ENCODE peak calls at places on chromosomes 16 and 17, in nine cellular contexts. V is body of pancreas, J is transverse colon, X is prostate gland, B is tibial nerve, H is heart left ventricle, U is stomach, Q is uterus, R is ovary. K is an unnamed sample.

GRCh38 chr17:55527520-55528118 is 16.4 kb upstream of the SMIM36 start:
- DNase-seq in V (no peak), J (no peak), X (peak), B (no peak), H (no peak), U (no peak), Q (peak), R (peak), K (no peak)

GRCh38 chr16:85912271-85912974 is 13.5 kb downstream of the IRF8 start:
- DNase-seq in V (peak), J (peak), X (no peak), B (peak), H (no peak), U (no peak), Q (peak), R (peak), K (peak)

GRCh38 chr17:80923211-80924110 is 68.2 kb upstream of the CHMP6 start:
- DNase-seq in V (no peak), J (no peak), X (no peak), B (no peak), H (peak), U (no peak), Q (no peak), R (no peak), K (no peak)

GRCh38 chr16:57446530-57447141 is 549 bp downstream of the CIAPIN1 start:
- DNase-seq in V (peak), J (peak), X (no peak), B (no peak), H (peak), U (peak), Q (peak), R (no peak), K (peak)

GRCh38 chr17:78272181-78272913 is 40.9 kb downstream of the TMEM235 start:
- DNase-seq in V (peak), J (peak), X (peak), B (no peak), H (peak), U (peak), Q (no peak), R (peak), K (peak)

GRCh38 chr17:45313419-45313771 is 3.4 kb downstream of the MAP3K14 start:
- DNase-seq in V (no peak), J (no peak), X (no peak), B (no peak), H (no peak), U (no peak), Q (no peak), R (no peak), K (no peak)

GRCh38 chr16:56203052-56203451 is 11.8 kb downstream of the GNAO1 start:
- DNase-seq in V (no peak), J (peak), X (no peak), B (no peak), H (no peak), U (no peak), Q (no peak), R (no peak), K (no peak)

GRCh38 chr16:29808219-29808900 is 2.0 kb downstream of the MAZ start:
- DNase-seq in V (no peak), J (no peak), X (no peak), B (no peak), H (no peak), U (no peak), Q (peak), R (peak), K (no peak)

GRCh38 chr17:20172378-20172775 is 163.2 kb downstream of the SPECC1 start:
- DNase-seq in V (no peak), J (no peak), X (no peak), B (no peak), H (no peak), U (no peak), Q (no peak), R (no peak), K (no peak)

GRCh38 chr16:76265434-76266045 is 11.7 kb upstream of the CNTNAP4 start:
- DNase-seq in V (peak), J (peak), X (no peak), B (no peak), H (no peak), U (no peak), Q (no peak), R (no peak), K (peak)

GRCh38 chr16:17204248-17205043 is 266.3 kb downstream of the XYLT1 start:
- DNase-seq in V (no peak), J (no peak), X (no peak), B (no peak), H (no peak), U (no peak), Q (no peak), R (no peak), K (no peak)

GRCh38 chr16:85465328-85466307 is 147.5 kb upstream of the GSE1 start:
- DNase-seq in V (peak), J (no peak), X (no peak), B (no peak), H (peak), U (no peak), Q (peak), R (peak), K (no peak)

GRCh38 chr17:77375917-77376651 is 235.3 kb downstream of the SEC14L1 start:
- DNase-seq in V (no peak), J (peak), X (no peak), B (no peak), H (no peak), U (peak), Q (peak), R (peak), K (peak)

GRCh38 chr17:29444589-29444988 is 54.4 kb downstream of the TAOK1 start:
- DNase-seq in V (no peak), J (no peak), X (no peak), B (no peak), H (no peak), U (no peak), Q (no peak), R (no peak), K (no peak)

GRCh38 chr17:10105513-10106001 is 92.8 kb downstream of the GAS7 start:
- DNase-seq in V (peak), J (no peak), X (no peak), B (no peak), H (peak), U (no peak), Q (peak), R (no peak), K (no peak)

GRCh38 chr17:50682938-50683337 is 24.8 kb downstream of the ANKRD40 start:
- DNase-seq in V (peak), J (no peak), X (no peak), B (no peak), H (no peak), U (no peak), Q (no peak), R (no peak), K (no peak)

GRCh38 chr17:7548585-7549400 is at the start of gene TNFSF12:
- DNase-seq in V (peak), J (peak), X (peak), B (peak), H (peak), U (peak), Q (peak), R (peak), K (peak)

GRCh38 chr16:89561195-89562026 is 929 bp downstream of the RPL13 start:
- DNase-seq in V (no peak), J (no peak), X (no peak), B (no peak), H (no peak), U (no peak), Q (no peak), R (no peak), K (no peak)

GRCh38 chr16:86956437-86956836 is 360.8 kb downstream of the C16orf95 start:
- DNase-seq in V (no peak), J (no peak), X (no peak), B (no peak), H (no peak), U (no peak), Q (no peak), R (no peak), K (no peak)

GRCh38 chr16:11256657-11257130 is 690 bp upstream of the SOCS1 start:
- DNase-seq in V (peak), J (peak), X (peak), B (peak), H (peak), U (peak), Q (no peak), R (no peak), K (peak)

GRCh38 chr16:89072216-89073130 is 21.2 kb upstream of the ACSF3 start:
- DNase-seq in V (no peak), J (no peak), X (no peak), B (no peak), H (peak), U (no peak), Q (no peak), R (no peak), K (no peak)

GRCh38 chr17:74987909-74988711 is 678 bp downstream of the CDR2L start:
- DNase-seq in V (peak), J (peak), X (peak), B (peak), H (peak), U (peak), Q (peak), R (peak), K (peak)

GRCh38 chr17:79834575-79835469 is 4.4 kb downstream of the CBX4 start:
- DNase-seq in V (no peak), J (no peak), X (no peak), B (no peak), H (no peak), U (no peak), Q (no peak), R (peak), K (no peak)

GRCh38 chr16:85718682-85719081 is 29.9 kb upstream of the GINS2 start:
- DNase-seq in V (no peak), J (peak), X (no peak), B (no peak), H (no peak), U (peak), Q (no peak), R (no peak), K (no peak)

GRCh38 chr16:13680021-13680672 is 239.8 kb upstream of the ERCC4 start:
- DNase-seq in V (no peak), J (no peak), X (no peak), B (no peak), H (no peak), U (no peak), Q (no peak), R (no peak), K (no peak)

GRCh38 chr17:27577124-27577761 is 53.7 kb upstream of the LGALS9 start:
- DNase-seq in V (peak), J (no peak), X (no peak), B (no peak), H (no peak), U (no peak), Q (no peak), R (no peak), K (no peak)

GRCh38 chr16:87657621-87658192 is 55.4 kb downstream of the JPH3 start:
- DNase-seq in V (no peak), J (no peak), X (no peak), B (no peak), H (no peak), U (no peak), Q (no peak), R (no peak), K (no peak)

GRCh38 chr17:69997332-69997731 is 77.7 kb upstream of the KCNJ16 start:
- DNase-seq in V (no peak), J (no peak), X (no peak), B (no peak), H (no peak), U (no peak), Q (no peak), R (no peak), K (no peak)

GRCh38 chr17:43576563-43577229 is 30.6 kb upstream of the ETV4 start:
- DNase-seq in V (peak), J (peak), X (peak), B (peak), H (peak), U (peak), Q (peak), R (peak), K (peak)

GRCh38 chr17:44599298-44600175 is 42.3 kb downstream of the FZD2 start:
- DNase-seq in V (peak), J (peak), X (no peak), B (peak), H (no peak), U (peak), Q (peak), R (peak), K (no peak)

GRCh38 chr17:56593073-56593740 is at the start of gene NOG:
- DNase-seq in V (peak), J (no peak), X (peak), B (no peak), H (peak), U (no peak), Q (no peak), R (peak), K (no peak)

GRCh38 chr17:58172369-58173071 is 5.7 kb downstream of the OR4D2 start:
- DNase-seq in V (no peak), J (no peak), X (no peak), B (no peak), H (no peak), U (no peak), Q (no peak), R (no peak), K (no peak)

GRCh38 chr17:67260051-67260987 is 15.3 kb upstream of the HELZ start:
- DNase-seq in V (peak), J (peak), X (peak), B (no peak), H (no peak), U (no peak), Q (peak), R (no peak), K (peak)

DNA sequence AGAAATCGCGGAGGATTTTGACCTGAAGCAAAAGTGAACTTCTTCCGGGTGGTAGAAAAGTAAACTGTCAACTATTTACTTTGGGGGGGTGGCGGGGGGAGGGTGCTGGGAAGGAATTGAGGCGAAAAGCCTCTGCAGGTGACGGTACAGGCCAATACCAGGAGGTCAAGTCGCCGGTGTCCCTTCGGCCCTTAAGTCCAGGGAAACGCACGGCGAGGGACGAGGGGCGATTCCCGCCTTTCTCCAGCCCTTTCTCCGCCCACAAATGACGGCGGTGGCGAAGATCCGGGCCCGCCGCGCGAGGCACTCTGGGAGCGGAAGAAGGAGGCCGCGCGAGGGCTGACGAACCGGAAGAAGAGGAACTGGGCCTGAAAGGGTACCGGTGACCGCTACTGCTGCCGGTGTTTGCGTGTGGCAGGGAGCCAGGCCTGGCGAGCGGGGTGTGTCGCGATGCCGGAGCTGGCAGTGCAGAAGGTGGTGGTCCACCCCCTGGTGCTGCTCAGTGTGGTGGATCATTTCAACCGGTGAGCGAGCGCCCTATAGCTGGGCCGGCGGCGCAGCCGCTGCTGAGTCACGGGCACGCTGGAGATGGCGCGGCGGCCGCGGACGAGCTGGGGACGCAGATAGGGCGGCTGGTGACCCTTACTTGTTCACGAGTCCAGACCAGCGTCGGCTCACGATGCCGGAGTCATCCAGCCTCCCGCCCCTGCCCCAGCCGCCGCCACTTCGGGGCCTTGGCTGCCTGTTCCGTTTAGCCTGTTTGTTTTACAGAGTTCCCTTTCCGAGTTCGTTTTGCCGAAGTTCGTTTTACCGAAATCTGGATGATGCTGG is at the start of gene PSMD7:
- DNase-seq in V (peak), J (peak), X (peak), B (peak), H (peak), U (peak), Q (peak), R (peak), K (peak)
- TF ChIP-seq POLR2A in V (peak), J (peak), X (peak), B (peak), H (no peak), U (no peak), Q (no peak), R (peak), K (peak)

GRCh38 chr16:49382916-49383315 is 9.3 kb downstream of the C16orf78 start:
- DNase-seq in V (no peak), J (peak), X (no peak), B (no peak), H (no peak), U (no peak), Q (no peak), R (no peak), K (no peak)
- TF ChIP-seq CTCF in V (no peak), J (no peak), X (no peak), B (no peak), H (no peak), U (no peak), Q (no peak), R (no peak), K (no peak)

GRCh38 chr17:82297280-82297803 is 20.1 kb downstream of the CD7 start:
- DNase-seq in V (peak), J (peak), X (peak), B (peak), H (peak), U (peak), Q (peak), R (peak), K (peak)
- TF ChIP-seq POLR2A in V (peak), J (peak), X (peak), B (no peak), H (no peak), U (no peak), Q (peak), R (peak), K (peak)

DNA sequence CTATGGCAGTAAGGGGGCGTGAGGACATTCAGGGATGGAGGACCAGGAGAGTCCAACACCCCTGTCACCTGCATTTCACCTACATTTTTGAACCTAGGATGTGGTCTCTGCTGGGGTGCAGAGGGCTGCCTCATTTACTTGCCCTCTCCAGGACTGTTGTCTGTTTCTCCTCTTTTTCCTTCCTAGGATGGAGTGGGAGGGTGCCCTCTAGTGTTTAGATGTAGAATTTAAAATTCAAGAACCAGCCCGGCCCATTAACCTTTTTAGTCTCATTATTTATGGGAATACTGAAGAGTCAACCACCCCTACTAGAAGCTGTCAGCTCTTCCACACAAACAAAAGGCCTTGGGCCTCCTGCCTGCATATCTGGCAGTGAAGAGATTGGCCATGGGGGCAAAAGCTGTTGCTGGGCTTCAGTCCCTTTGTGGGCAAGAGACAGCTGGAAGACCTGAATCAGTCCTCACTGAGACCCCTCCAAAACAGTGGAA is 2.5 kb upstream of the STARD3 start:
- DNase-seq in V (no peak), J (peak), X (no peak), B (no peak), H (no peak), U (no peak), Q (no peak), R (no peak), K (no peak)
- TF ChIP-seq CTCF in V (peak), J (peak), X (peak), B (peak), H (peak), U (no peak), Q (peak), R (peak), K (peak)

GRCh38 chr17:41664172-41664457 is 24.6 kb upstream of the EIF1 start:
- DNase-seq in V (no peak), J (no peak), X (no peak), B (no peak), H (no peak), U (no peak), Q (no peak), R (no peak), K (no peak)

GRCh38 chr17:41664587-41665565 is 23.8 kb upstream of the EIF1 start:
- DNase-seq in V (no peak), J (no peak), X (no peak), B (no peak), H (peak), U (no peak), Q (no peak), R (no peak), K (no peak)

GRCh38 chr17:41666336-41666680 is 22.4 kb upstream of the EIF1 start:
- DNase-seq in V (peak), J (peak), X (no peak), B (no peak), H (peak), U (no peak), Q (peak), R (no peak), K (peak)

GRCh38 chr17:41666708-41667279 is 21.9 kb upstream of the EIF1 start:
- DNase-seq in V (peak), J (peak), X (peak), B (peak), H (peak), U (peak), Q (peak), R (peak), K (peak)

GRCh38 chr17:41665566-41666335 is 22.9 kb upstream of the EIF1 start:
- DNase-seq in V (peak), J (peak), X (peak), B (peak), H (peak), U (peak), Q (peak), R (peak), K (peak)
- TF ChIP-seq POLR2A in V (peak), J (peak), X (peak), B (peak), H (no peak), U (no peak), Q (peak), R (peak), K (peak)

GRCh38 chr17:48663134-48663924 is 37.2 kb upstream of the HOXB9 start:
- DNase-seq in V (no peak), J (no peak), X (no peak), B (no peak), H (no peak), U (no peak), Q (no peak), R (no peak), K (no peak)
- TF ChIP-seq CTCF in V (no peak), J (no peak), X (no peak), B (no peak), H (no peak), U (no peak), Q (no peak), R (no peak), K (no peak)

DNA sequence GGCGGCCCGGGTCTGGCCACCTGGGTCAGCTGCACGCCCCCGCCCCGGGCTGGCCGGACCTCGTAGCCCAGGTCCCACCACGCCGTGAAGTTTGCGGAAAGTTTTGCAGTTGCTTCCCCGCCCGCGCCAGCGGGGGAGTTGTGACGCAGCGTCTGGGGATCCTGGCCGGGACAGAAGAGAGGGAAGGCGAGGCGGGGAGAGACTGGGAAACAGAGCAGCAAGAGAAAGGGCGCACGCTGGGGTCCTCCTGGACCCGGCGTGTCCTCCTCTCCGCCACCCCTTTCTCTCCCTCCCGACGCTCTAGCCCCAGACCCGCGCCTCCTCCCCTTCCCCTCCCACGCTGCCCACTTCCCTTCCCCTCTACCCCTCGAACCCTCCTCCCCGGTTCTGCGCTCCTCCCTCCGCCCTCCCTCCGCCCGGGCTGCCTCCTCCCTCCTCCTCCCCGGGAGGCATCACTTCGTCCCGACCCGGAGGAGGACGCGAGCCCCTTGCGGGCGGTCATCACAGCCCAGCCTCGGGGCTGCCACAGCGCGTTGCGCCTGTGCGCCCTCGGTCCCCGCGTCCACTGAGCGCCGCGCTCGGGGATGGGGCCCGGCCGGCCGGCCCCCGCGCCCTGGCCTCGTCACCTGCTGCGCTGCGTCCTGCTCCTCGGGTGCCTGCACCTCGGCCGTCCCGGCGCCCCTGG is at the start of gene MRC2:
- DNase-seq in V (no peak), J (peak), X (peak), B (no peak), H (peak), U (no peak), Q (peak), R (peak), K (no peak)
- TF ChIP-seq POLR2A in V (peak), J (no peak), X (peak), B (peak), H (no peak), U (no peak), Q (no peak), R (peak), K (no peak)

GRCh38 chr17:14308965-14309879 is 8.3 kb downstream of the HS3ST3B1 start:
- DNase-seq in V (peak), J (peak), X (peak), B (peak), H (peak), U (peak), Q (peak), R (peak), K (peak)
- TF ChIP-seq CTCF in V (no peak), J (no peak), X (no peak), B (no peak), H (no peak), U (no peak), Q (no peak), R (no peak), K (no peak)